ENCODE peak calls at places on chromosomes 7 and 10, in eight cellular contexts. One of them, this sample, is unnamed.

GRCh38 chr10:132129431-132129830 is 57.3 kb upstream of the DPYSL4 start:
- DNase-seq in stimulated activated CD8-positive, alpha-beta memory T cell treated with anti-CD3 and anti-CD28 coated beads, Interleukin-2, amount 100 ng/mL, for 1 hour: no peak
- DNase-seq in cerebellum: no peak
- DNase-seq in fibroblast of pulmonary artery: no peak
- DNase-seq in memory B cell: no peak
- DNase-seq in HCT116: no peak
- DNase-seq in NCI-H748 treated with DMSO at 0.1 percent for 48 hours: no peak
- DNase-seq in Daoy: no peak
- DNase-seq in this sample: no peak

GRCh38 chr10:6008497-6009142 is 31.3 kb upstream of the IL15RA start:
- DNase-seq in memory B cell: no peak
- DNase-seq in stimulated activated CD8-positive, alpha-beta memory T cell treated with anti-CD3 and anti-CD28 coated beads, Interleukin-2, amount 100 ng/mL, for 1 hour: no peak
- DNase-seq in Daoy: no peak
- DNase-seq in fibroblast of pulmonary artery: peak; percentile 55
- DNase-seq in cerebellum: no peak
- DNase-seq in HCT116: no peak
- DNase-seq in NCI-H748 treated with DMSO at 0.1 percent for 48 hours: no peak
- DNase-seq in this sample: no peak

GRCh38 chr7:116952640-116953371 is 495 bp upstream of the ST7 start:
- DNase-seq in HCT116: peak; percentile 28
- DNase-seq in memory B cell: no peak
- DNase-seq in fibroblast of pulmonary artery: peak; percentile 60
- DNase-seq in Daoy: peak; percentile 53
- DNase-seq in cerebellum: peak; percentile 36
- DNase-seq in stimulated activated CD8-positive, alpha-beta memory T cell treated with anti-CD3 and anti-CD28 coated beads, Interleukin-2, amount 100 ng/mL, for 1 hour: no peak
- DNase-seq in NCI-H748 treated with DMSO at 0.1 percent for 48 hours: peak; percentile 68
- DNase-seq in this sample: peak; percentile 77

GRCh38 chr10:30006410-30006809 is 53.0 kb downstream of the JCAD start:
- DNase-seq in fibroblast of pulmonary artery: no peak
- DNase-seq in memory B cell: no peak
- DNase-seq in HCT116: no peak
- DNase-seq in NCI-H748 treated with DMSO at 0.1 percent for 48 hours: no peak
- DNase-seq in cerebellum: no peak
- DNase-seq in stimulated activated CD8-positive, alpha-beta memory T cell treated with anti-CD3 and anti-CD28 coated beads, Interleukin-2, amount 100 ng/mL, for 1 hour: no peak
- DNase-seq in Daoy: no peak
- DNase-seq in this sample: no peak

GRCh38 chr10:99870051-99870730 is 87.8 kb downstream of the ABCC2 start:
- DNase-seq in HCT116: no peak
- DNase-seq in cerebellum: no peak
- DNase-seq in fibroblast of pulmonary artery: no peak
- DNase-seq in Daoy: peak; percentile 82
- DNase-seq in stimulated activated CD8-positive, alpha-beta memory T cell treated with anti-CD3 and anti-CD28 coated beads, Interleukin-2, amount 100 ng/mL, for 1 hour: no peak
- DNase-seq in NCI-H748 treated with DMSO at 0.1 percent for 48 hours: no peak
- DNase-seq in memory B cell: no peak
- DNase-seq in this sample: no peak

GRCh38 chr7:4319280-4319679 is 362.8 kb upstream of the FOXK1 start:
- DNase-seq in memory B cell: no peak
- DNase-seq in stimulated activated CD8-positive, alpha-beta memory T cell treated with anti-CD3 and anti-CD28 coated beads, Interleukin-2, amount 100 ng/mL, for 1 hour: no peak
- DNase-seq in Daoy: no peak
- DNase-seq in HCT116: no peak
- DNase-seq in fibroblast of pulmonary artery: no peak
- DNase-seq in NCI-H748 treated with DMSO at 0.1 percent for 48 hours: no peak
- DNase-seq in cerebellum: no peak
- DNase-seq in this sample: no peak

GRCh38 chr10:122112625-122113160 is 123.7 kb downstream of the TACC2 start:
- DNase-seq in memory B cell: no peak
- DNase-seq in NCI-H748 treated with DMSO at 0.1 percent for 48 hours: no peak
- DNase-seq in fibroblast of pulmonary artery: peak; percentile 96
- DNase-seq in HCT116: peak; percentile 72
- DNase-seq in Daoy: peak; percentile 87
- DNase-seq in cerebellum: no peak
- DNase-seq in stimulated activated CD8-positive, alpha-beta memory T cell treated with anti-CD3 and anti-CD28 coated beads, Interleukin-2, amount 100 ng/mL, for 1 hour: no peak
- DNase-seq in this sample: peak; percentile 89

GRCh38 chr7:127251458-127252379 is 1.0 kb downstream of the GRM8 start:
- DNase-seq in cerebellum: no peak
- DNase-seq in fibroblast of pulmonary artery: no peak
- DNase-seq in memory B cell: peak; percentile 22
- DNase-seq in NCI-H748 treated with DMSO at 0.1 percent for 48 hours: no peak
- DNase-seq in HCT116: no peak
- DNase-seq in stimulated activated CD8-positive, alpha-beta memory T cell treated with anti-CD3 and anti-CD28 coated beads, Interleukin-2, amount 100 ng/mL, for 1 hour: no peak
- DNase-seq in Daoy: peak; percentile 37
- DNase-seq in this sample: no peak

GRCh38 chr7:2936891-2937580 is 92.9 kb upstream of the GNA12 start:
- DNase-seq in NCI-H748 treated with DMSO at 0.1 percent for 48 hours: no peak
- DNase-seq in cerebellum: no peak
- DNase-seq in stimulated activated CD8-positive, alpha-beta memory T cell treated with anti-CD3 and anti-CD28 coated beads, Interleukin-2, amount 100 ng/mL, for 1 hour: no peak
- DNase-seq in fibroblast of pulmonary artery: no peak
- DNase-seq in memory B cell: no peak
- DNase-seq in Daoy: no peak
- DNase-seq in HCT116: no peak
- DNase-seq in this sample: no peak

GRCh38 chr10:6512182-6512581 is 67.9 kb downstream of the PRKCQ start:
- DNase-seq in stimulated activated CD8-positive, alpha-beta memory T cell treated with anti-CD3 and anti-CD28 coated beads, Interleukin-2, amount 100 ng/mL, for 1 hour: no peak
- DNase-seq in cerebellum: no peak
- DNase-seq in memory B cell: no peak
- DNase-seq in NCI-H748 treated with DMSO at 0.1 percent for 48 hours: no peak
- DNase-seq in HCT116: no peak
- DNase-seq in fibroblast of pulmonary artery: no peak
- DNase-seq in Daoy: no peak
- DNase-seq in this sample: no peak

GRCh38 chr7:156559001-156559400 is 81.6 kb upstream of the RNF32 start:
- DNase-seq in memory B cell: no peak
- DNase-seq in HCT116: no peak
- DNase-seq in stimulated activated CD8-positive, alpha-beta memory T cell treated with anti-CD3 and anti-CD28 coated beads, Interleukin-2, amount 100 ng/mL, for 1 hour: no peak
- DNase-seq in cerebellum: no peak
- DNase-seq in NCI-H748 treated with DMSO at 0.1 percent for 48 hours: no peak
- DNase-seq in Daoy: peak; percentile 40
- DNase-seq in fibroblast of pulmonary artery: no peak
- DNase-seq in this sample: no peak

GRCh38 chr7:38453187-38453586 is 178.0 kb downstream of the AMPH start:
- DNase-seq in memory B cell: no peak
- DNase-seq in fibroblast of pulmonary artery: no peak
- DNase-seq in cerebellum: no peak
- DNase-seq in stimulated activated CD8-positive, alpha-beta memory T cell treated with anti-CD3 and anti-CD28 coated beads, Interleukin-2, amount 100 ng/mL, for 1 hour: no peak
- DNase-seq in Daoy: no peak
- DNase-seq in NCI-H748 treated with DMSO at 0.1 percent for 48 hours: no peak
- DNase-seq in HCT116: no peak
- DNase-seq in this sample: no peak

GRCh38 chr10:133442191-133442966 is 11.4 kb upstream of the SCART1 start:
- DNase-seq in NCI-H748 treated with DMSO at 0.1 percent for 48 hours: no peak
- DNase-seq in Daoy: peak; percentile 21
- DNase-seq in HCT116: no peak
- DNase-seq in fibroblast of pulmonary artery: no peak
- DNase-seq in stimulated activated CD8-positive, alpha-beta memory T cell treated with anti-CD3 and anti-CD28 coated beads, Interleukin-2, amount 100 ng/mL, for 1 hour: no peak
- DNase-seq in memory B cell: peak; percentile 8
- DNase-seq in cerebellum: no peak
- DNase-seq in this sample: no peak

GRCh38 chr10:60606343-60607080 is 171.8 kb upstream of the CDK1 start:
- DNase-seq in NCI-H748 treated with DMSO at 0.1 percent for 48 hours: no peak
- DNase-seq in cerebellum: peak; percentile 18
- DNase-seq in memory B cell: no peak
- DNase-seq in HCT116: no peak
- DNase-seq in Daoy: peak; percentile 18
- DNase-seq in fibroblast of pulmonary artery: peak; percentile 95
- DNase-seq in stimulated activated CD8-positive, alpha-beta memory T cell treated with anti-CD3 and anti-CD28 coated beads, Interleukin-2, amount 100 ng/mL, for 1 hour: no peak
- DNase-seq in this sample: no peak

GRCh38 chr7:31053986-31054385 is 1.9 kb downstream of the ADCYAP1R1 start:
- DNase-seq in fibroblast of pulmonary artery: no peak
- DNase-seq in HCT116: no peak
- DNase-seq in cerebellum: no peak
- DNase-seq in Daoy: no peak
- DNase-seq in stimulated activated CD8-positive, alpha-beta memory T cell treated with anti-CD3 and anti-CD28 coated beads, Interleukin-2, amount 100 ng/mL, for 1 hour: no peak
- DNase-seq in NCI-H748 treated with DMSO at 0.1 percent for 48 hours: no peak
- DNase-seq in memory B cell: no peak
- DNase-seq in this sample: no peak

GRCh38 chr7:98805956-98806838 is 63.6 kb downstream of the TMEM130 start:
- DNase-seq in NCI-H748 treated with DMSO at 0.1 percent for 48 hours: no peak
- DNase-seq in fibroblast of pulmonary artery: no peak
- DNase-seq in Daoy: peak; percentile 30
- DNase-seq in stimulated activated CD8-positive, alpha-beta memory T cell treated with anti-CD3 and anti-CD28 coated beads, Interleukin-2, amount 100 ng/mL, for 1 hour: no peak
- DNase-seq in HCT116: no peak
- DNase-seq in cerebellum: no peak
- DNase-seq in memory B cell: no peak
- DNase-seq in this sample: no peak

GRCh38 chr10:30186371-30186875 is 127.0 kb upstream of the JCAD start:
- DNase-seq in memory B cell: no peak
- DNase-seq in Daoy: peak; percentile 40
- DNase-seq in fibroblast of pulmonary artery: no peak
- DNase-seq in NCI-H748 treated with DMSO at 0.1 percent for 48 hours: no peak
- DNase-seq in cerebellum: no peak
- DNase-seq in HCT116: no peak
- DNase-seq in stimulated activated CD8-positive, alpha-beta memory T cell treated with anti-CD3 and anti-CD28 coated beads, Interleukin-2, amount 100 ng/mL, for 1 hour: no peak
- DNase-seq in this sample: no peak

GRCh38 chr10:30788307-30788706 is 158.8 kb upstream of the LYZL2 start:
- DNase-seq in fibroblast of pulmonary artery: peak; percentile 47
- DNase-seq in cerebellum: no peak
- DNase-seq in memory B cell: no peak
- DNase-seq in stimulated activated CD8-positive, alpha-beta memory T cell treated with anti-CD3 and anti-CD28 coated beads, Interleukin-2, amount 100 ng/mL, for 1 hour: no peak
- DNase-seq in HCT116: no peak
- DNase-seq in NCI-H748 treated with DMSO at 0.1 percent for 48 hours: no peak
- DNase-seq in Daoy: peak; percentile 31
- DNase-seq in this sample: no peak

GRCh38 chr10:122748496-122748895 is 48.9 kb upstream of the C10orf120 start:
- DNase-seq in Daoy: no peak
- DNase-seq in HCT116: no peak
- DNase-seq in NCI-H748 treated with DMSO at 0.1 percent for 48 hours: no peak
- DNase-seq in cerebellum: no peak
- DNase-seq in stimulated activated CD8-positive, alpha-beta memory T cell treated with anti-CD3 and anti-CD28 coated beads, Interleukin-2, amount 100 ng/mL, for 1 hour: no peak
- DNase-seq in fibroblast of pulmonary artery: no peak
- DNase-seq in memory B cell: no peak
- DNase-seq in this sample: no peak

GRCh38 chr10:72170263-72170662 is 45.5 kb upstream of the ANAPC16 start:
- DNase-seq in HCT116: peak; percentile 77
- DNase-seq in NCI-H748 treated with DMSO at 0.1 percent for 48 hours: no peak
- DNase-seq in stimulated activated CD8-positive, alpha-beta memory T cell treated with anti-CD3 and anti-CD28 coated beads, Interleukin-2, amount 100 ng/mL, for 1 hour: no peak
- DNase-seq in Daoy: no peak
- DNase-seq in fibroblast of pulmonary artery: peak; percentile 22
- DNase-seq in cerebellum: no peak
- DNase-seq in memory B cell: no peak
- DNase-seq in this sample: no peak

GRCh38 chr7:21722371-21722770 is 179.5 kb downstream of the DNAH11 start:
- DNase-seq in Daoy: no peak
- DNase-seq in memory B cell: no peak
- DNase-seq in fibroblast of pulmonary artery: no peak
- DNase-seq in stimulated activated CD8-positive, alpha-beta memory T cell treated with anti-CD3 and anti-CD28 coated beads, Interleukin-2, amount 100 ng/mL, for 1 hour: no peak
- DNase-seq in cerebellum: no peak
- DNase-seq in HCT116: no peak
- DNase-seq in NCI-H748 treated with DMSO at 0.1 percent for 48 hours: no peak
- DNase-seq in this sample: no peak

GRCh38 chr10:119871881-119872609 is 598 bp downstream of the MCMBP start:
- DNase-seq in fibroblast of pulmonary artery: peak; percentile 73
- DNase-seq in stimulated activated CD8-positive, alpha-beta memory T cell treated with anti-CD3 and anti-CD28 coated beads, Interleukin-2, amount 100 ng/mL, for 1 hour: peak; percentile 26
- DNase-seq in cerebellum: peak; percentile 44
- DNase-seq in Daoy: peak; percentile 19
- DNase-seq in memory B cell: peak; percentile 50
- DNase-seq in NCI-H748 treated with DMSO at 0.1 percent for 48 hours: peak; percentile 25
- DNase-seq in HCT116: peak; percentile 51
- DNase-seq in this sample: peak; percentile 77

GRCh38 chr7:93219877-93220276 is 6.4 kb downstream of the HEPACAM2 start:
- DNase-seq in NCI-H748 treated with DMSO at 0.1 percent for 48 hours: no peak
- DNase-seq in Daoy: no peak
- DNase-seq in HCT116: no peak
- DNase-seq in stimulated activated CD8-positive, alpha-beta memory T cell treated with anti-CD3 and anti-CD28 coated beads, Interleukin-2, amount 100 ng/mL, for 1 hour: no peak
- DNase-seq in cerebellum: no peak
- DNase-seq in fibroblast of pulmonary artery: no peak
- DNase-seq in memory B cell: no peak
- DNase-seq in this sample: no peak

GRCh38 chr7:115889669-115889984 is 140.9 kb downstream of the TFEC start:
- DNase-seq in Daoy: no peak
- DNase-seq in HCT116: no peak
- DNase-seq in stimulated activated CD8-positive, alpha-beta memory T cell treated with anti-CD3 and anti-CD28 coated beads, Interleukin-2, amount 100 ng/mL, for 1 hour: no peak
- DNase-seq in fibroblast of pulmonary artery: no peak
- DNase-seq in NCI-H748 treated with DMSO at 0.1 percent for 48 hours: no peak
- DNase-seq in cerebellum: no peak
- DNase-seq in memory B cell: no peak
- DNase-seq in this sample: no peak

GRCh38 chr10:94292448-94293118 is 70.2 kb downstream of the NOC3L start:
- DNase-seq in stimulated activated CD8-positive, alpha-beta memory T cell treated with anti-CD3 and anti-CD28 coated beads, Interleukin-2, amount 100 ng/mL, for 1 hour: no peak
- DNase-seq in cerebellum: no peak
- DNase-seq in Daoy: peak; percentile 45
- DNase-seq in NCI-H748 treated with DMSO at 0.1 percent for 48 hours: no peak
- DNase-seq in fibroblast of pulmonary artery: peak; percentile 78
- DNase-seq in HCT116: no peak
- DNase-seq in memory B cell: no peak
- DNase-seq in this sample: no peak

GRCh38 chr7:43569424-43569823 is 13.5 kb upstream of the STK17A start:
- DNase-seq in fibroblast of pulmonary artery: peak; percentile 40
- DNase-seq in memory B cell: no peak
- DNase-seq in Daoy: peak; percentile 96
- DNase-seq in HCT116: no peak
- DNase-seq in stimulated activated CD8-positive, alpha-beta memory T cell treated with anti-CD3 and anti-CD28 coated beads, Interleukin-2, amount 100 ng/mL, for 1 hour: no peak
- DNase-seq in NCI-H748 treated with DMSO at 0.1 percent for 48 hours: no peak
- DNase-seq in cerebellum: no peak
- DNase-seq in this sample: no peak

GRCh38 chr7:14747701-14748100 is 154.8 kb downstream of the DGKB start:
- DNase-seq in cerebellum: peak; percentile 44
- DNase-seq in HCT116: no peak
- DNase-seq in Daoy: no peak
- DNase-seq in fibroblast of pulmonary artery: peak; percentile 69
- DNase-seq in stimulated activated CD8-positive, alpha-beta memory T cell treated with anti-CD3 and anti-CD28 coated beads, Interleukin-2, amount 100 ng/mL, for 1 hour: no peak
- DNase-seq in memory B cell: no peak
- DNase-seq in NCI-H748 treated with DMSO at 0.1 percent for 48 hours: no peak
- DNase-seq in this sample: no peak

GRCh38 chr10:95467162-95467599 is 94.0 kb downstream of the SORBS1 start:
- DNase-seq in NCI-H748 treated with DMSO at 0.1 percent for 48 hours: no peak
- DNase-seq in cerebellum: no peak
- DNase-seq in HCT116: peak; percentile 37
- DNase-seq in memory B cell: no peak
- DNase-seq in fibroblast of pulmonary artery: peak; percentile 56
- DNase-seq in stimulated activated CD8-positive, alpha-beta memory T cell treated with anti-CD3 and anti-CD28 coated beads, Interleukin-2, amount 100 ng/mL, for 1 hour: no peak
- DNase-seq in Daoy: peak; percentile 50
- DNase-seq in this sample: peak; percentile 57

GRCh38 chr10:15106352-15107013 is 9.3 kb downstream of the RPP38 start:
- DNase-seq in memory B cell: peak; percentile 66
- DNase-seq in Daoy: peak; percentile 63
- DNase-seq in fibroblast of pulmonary artery: peak; percentile 82
- DNase-seq in cerebellum: peak; percentile 53
- DNase-seq in NCI-H748 treated with DMSO at 0.1 percent for 48 hours: peak; percentile 15
- DNase-seq in stimulated activated CD8-positive, alpha-beta memory T cell treated with anti-CD3 and anti-CD28 coated beads, Interleukin-2, amount 100 ng/mL, for 1 hour: peak; percentile 47
- DNase-seq in HCT116: peak; percentile 50
- DNase-seq in this sample: peak; percentile 83